ENCODE peak calls at places on chromosomes 12 and 14, in nine cellular contexts. One of them, this sample, is unnamed.

GRCh38 chr14:65704412-65704811 is 291.9 kb downstream of the FUT8 start:
- DNase-seq in tibial nerve: no peak
- DNase-seq in NCI-H748 treated with DMSO at 0.1 percent for 48 hours: no peak
- DNase-seq in esophagus squamous epithelium: no peak
- DNase-seq in amniotic stem cell: no peak
- DNase-seq in neural crest cell: no peak
- DNase-seq in breast epithelium: no peak
- DNase-seq in stimulated activated CD4-positive, alpha-beta T cell treated with anti-CD3 and anti-CD28 coated beads, Interleukin-1b, Interleukin-23, amount 100 ng/mL, for 1 hour: no peak
- DNase-seq in LoVo: no peak
- DNase-seq in this sample: no peak

GRCh38 chr12:25813843-25814242 is 144.6 kb upstream of the RASSF8 start:
- DNase-seq in tibial nerve: no peak
- DNase-seq in NCI-H748 treated with DMSO at 0.1 percent for 48 hours: no peak
- DNase-seq in esophagus squamous epithelium: no peak
- DNase-seq in amniotic stem cell: no peak
- DNase-seq in neural crest cell: no peak
- DNase-seq in breast epithelium: no peak
- DNase-seq in stimulated activated CD4-positive, alpha-beta T cell treated with anti-CD3 and anti-CD28 coated beads, Interleukin-1b, Interleukin-23, amount 100 ng/mL, for 1 hour: no peak
- DNase-seq in LoVo: no peak
- DNase-seq in this sample: no peak

GRCh38 chr12:9872116-9872515 is 3.0 kb upstream of the CLEC2B start:
- DNase-seq in tibial nerve: no peak
- DNase-seq in NCI-H748 treated with DMSO at 0.1 percent for 48 hours: no peak
- DNase-seq in esophagus squamous epithelium: no peak
- DNase-seq in amniotic stem cell: no peak
- DNase-seq in neural crest cell: no peak
- DNase-seq in breast epithelium: no peak
- DNase-seq in stimulated activated CD4-positive, alpha-beta T cell treated with anti-CD3 and anti-CD28 coated beads, Interleukin-1b, Interleukin-23, amount 100 ng/mL, for 1 hour: no peak
- DNase-seq in LoVo: no peak
- DNase-seq in this sample: no peak

GRCh38 chr12:132804426-132804861 is 24.2 kb downstream of the GOLGA3 start:
- DNase-seq in tibial nerve: no peak
- DNase-seq in NCI-H748 treated with DMSO at 0.1 percent for 48 hours: no peak
- DNase-seq in esophagus squamous epithelium: no peak
- DNase-seq in amniotic stem cell: no peak
- DNase-seq in neural crest cell: no peak
- DNase-seq in breast epithelium: no peak
- DNase-seq in stimulated activated CD4-positive, alpha-beta T cell treated with anti-CD3 and anti-CD28 coated beads, Interleukin-1b, Interleukin-23, amount 100 ng/mL, for 1 hour: no peak
- DNase-seq in LoVo: no peak
- DNase-seq in this sample: no peak

GRCh38 chr12:113259499-113259953 is 38.3 kb downstream of the TPCN1 start:
- DNase-seq in tibial nerve: peak
- DNase-seq in NCI-H748 treated with DMSO at 0.1 percent for 48 hours: peak
- DNase-seq in esophagus squamous epithelium: no peak
- DNase-seq in amniotic stem cell: no peak
- DNase-seq in neural crest cell: no peak
- DNase-seq in breast epithelium: peak
- DNase-seq in stimulated activated CD4-positive, alpha-beta T cell treated with anti-CD3 and anti-CD28 coated beads, Interleukin-1b, Interleukin-23, amount 100 ng/mL, for 1 hour: no peak
- DNase-seq in LoVo: no peak
- DNase-seq in this sample: no peak

GRCh38 chr12:52335598-52336262 is 14.5 kb upstream of the KRT83 start:
- DNase-seq in tibial nerve: no peak
- DNase-seq in NCI-H748 treated with DMSO at 0.1 percent for 48 hours: no peak
- DNase-seq in esophagus squamous epithelium: no peak
- DNase-seq in amniotic stem cell: no peak
- DNase-seq in neural crest cell: no peak
- DNase-seq in breast epithelium: no peak
- DNase-seq in stimulated activated CD4-positive, alpha-beta T cell treated with anti-CD3 and anti-CD28 coated beads, Interleukin-1b, Interleukin-23, amount 100 ng/mL, for 1 hour: no peak
- DNase-seq in LoVo: peak
- DNase-seq in this sample: no peak

GRCh38 chr12:109529618-109530300 is 43.5 kb downstream of the MMAB start:
- DNase-seq in tibial nerve: no peak
- DNase-seq in NCI-H748 treated with DMSO at 0.1 percent for 48 hours: no peak
- DNase-seq in esophagus squamous epithelium: no peak
- DNase-seq in amniotic stem cell: no peak
- DNase-seq in neural crest cell: no peak
- DNase-seq in breast epithelium: no peak
- DNase-seq in stimulated activated CD4-positive, alpha-beta T cell treated with anti-CD3 and anti-CD28 coated beads, Interleukin-1b, Interleukin-23, amount 100 ng/mL, for 1 hour: no peak
- DNase-seq in LoVo: no peak
- DNase-seq in this sample: no peak

GRCh38 chr12:43758247-43758727 is 303 bp downstream of the PUS7L start:
- DNase-seq in tibial nerve: no peak
- DNase-seq in NCI-H748 treated with DMSO at 0.1 percent for 48 hours: no peak
- DNase-seq in esophagus squamous epithelium: no peak
- DNase-seq in amniotic stem cell: no peak
- DNase-seq in neural crest cell: peak
- DNase-seq in breast epithelium: peak
- DNase-seq in stimulated activated CD4-positive, alpha-beta T cell treated with anti-CD3 and anti-CD28 coated beads, Interleukin-1b, Interleukin-23, amount 100 ng/mL, for 1 hour: no peak
- DNase-seq in LoVo: peak
- DNase-seq in this sample: no peak

GRCh38 chr12:56836317-56836716 is 73.2 kb downstream of the HSD17B6 start:
- DNase-seq in tibial nerve: no peak
- DNase-seq in NCI-H748 treated with DMSO at 0.1 percent for 48 hours: no peak
- DNase-seq in esophagus squamous epithelium: no peak
- DNase-seq in amniotic stem cell: no peak
- DNase-seq in neural crest cell: no peak
- DNase-seq in breast epithelium: no peak
- DNase-seq in stimulated activated CD4-positive, alpha-beta T cell treated with anti-CD3 and anti-CD28 coated beads, Interleukin-1b, Interleukin-23, amount 100 ng/mL, for 1 hour: no peak
- DNase-seq in LoVo: peak
- DNase-seq in this sample: no peak

GRCh38 chr14:92004062-92004461 is 35.8 kb downstream of the TRIP11 start:
- DNase-seq in tibial nerve: no peak
- DNase-seq in NCI-H748 treated with DMSO at 0.1 percent for 48 hours: no peak
- DNase-seq in esophagus squamous epithelium: no peak
- DNase-seq in amniotic stem cell: no peak
- DNase-seq in neural crest cell: no peak
- DNase-seq in breast epithelium: no peak
- DNase-seq in stimulated activated CD4-positive, alpha-beta T cell treated with anti-CD3 and anti-CD28 coated beads, Interleukin-1b, Interleukin-23, amount 100 ng/mL, for 1 hour: no peak
- DNase-seq in LoVo: no peak
- DNase-seq in this sample: no peak

GRCh38 chr12:25529738-25530137 is 23.3 kb downstream of the LMNTD1 start:
- DNase-seq in tibial nerve: no peak
- DNase-seq in NCI-H748 treated with DMSO at 0.1 percent for 48 hours: no peak
- DNase-seq in esophagus squamous epithelium: no peak
- DNase-seq in amniotic stem cell: no peak
- DNase-seq in neural crest cell: no peak
- DNase-seq in breast epithelium: no peak
- DNase-seq in stimulated activated CD4-positive, alpha-beta T cell treated with anti-CD3 and anti-CD28 coated beads, Interleukin-1b, Interleukin-23, amount 100 ng/mL, for 1 hour: no peak
- DNase-seq in LoVo: no peak
- DNase-seq in this sample: no peak

GRCh38 chr12:3491938-3492867 is 1.2 kb downstream of the PRMT8 start:
- DNase-seq in tibial nerve: no peak
- DNase-seq in NCI-H748 treated with DMSO at 0.1 percent for 48 hours: no peak
- DNase-seq in esophagus squamous epithelium: no peak
- DNase-seq in amniotic stem cell: peak
- DNase-seq in neural crest cell: peak
- DNase-seq in breast epithelium: peak
- DNase-seq in stimulated activated CD4-positive, alpha-beta T cell treated with anti-CD3 and anti-CD28 coated beads, Interleukin-1b, Interleukin-23, amount 100 ng/mL, for 1 hour: peak
- DNase-seq in LoVo: peak
- DNase-seq in this sample: peak

GRCh38 chr12:110689002-110689600 is at the start of gene HVCN1:
- DNase-seq in tibial nerve: peak
- DNase-seq in NCI-H748 treated with DMSO at 0.1 percent for 48 hours: no peak
- DNase-seq in esophagus squamous epithelium: no peak
- DNase-seq in amniotic stem cell: no peak
- DNase-seq in neural crest cell: peak
- DNase-seq in breast epithelium: no peak
- DNase-seq in stimulated activated CD4-positive, alpha-beta T cell treated with anti-CD3 and anti-CD28 coated beads, Interleukin-1b, Interleukin-23, amount 100 ng/mL, for 1 hour: no peak
- DNase-seq in LoVo: no peak
- DNase-seq in this sample: peak

GRCh38 chr14:63388766-63389431 is 70.2 kb upstream of the GPHB5 start:
- DNase-seq in tibial nerve: peak
- DNase-seq in NCI-H748 treated with DMSO at 0.1 percent for 48 hours: peak
- DNase-seq in esophagus squamous epithelium: no peak
- DNase-seq in amniotic stem cell: no peak
- DNase-seq in neural crest cell: peak
- DNase-seq in breast epithelium: no peak
- DNase-seq in stimulated activated CD4-positive, alpha-beta T cell treated with anti-CD3 and anti-CD28 coated beads, Interleukin-1b, Interleukin-23, amount 100 ng/mL, for 1 hour: peak
- DNase-seq in LoVo: peak
- DNase-seq in this sample: no peak

GRCh38 chr12:34390171-34390841 is 368.0 kb downstream of the ALG10 start:
- DNase-seq in tibial nerve: no peak
- DNase-seq in NCI-H748 treated with DMSO at 0.1 percent for 48 hours: no peak
- DNase-seq in esophagus squamous epithelium: no peak
- DNase-seq in amniotic stem cell: no peak
- DNase-seq in neural crest cell: no peak
- DNase-seq in breast epithelium: peak
- DNase-seq in stimulated activated CD4-positive, alpha-beta T cell treated with anti-CD3 and anti-CD28 coated beads, Interleukin-1b, Interleukin-23, amount 100 ng/mL, for 1 hour: no peak
- DNase-seq in LoVo: no peak
- DNase-seq in this sample: no peak

GRCh38 chr14:75518625-75519024 is 3.6 kb upstream of the BATF start:
- DNase-seq in tibial nerve: no peak
- DNase-seq in NCI-H748 treated with DMSO at 0.1 percent for 48 hours: no peak
- DNase-seq in esophagus squamous epithelium: no peak
- DNase-seq in amniotic stem cell: no peak
- DNase-seq in neural crest cell: no peak
- DNase-seq in breast epithelium: no peak
- DNase-seq in stimulated activated CD4-positive, alpha-beta T cell treated with anti-CD3 and anti-CD28 coated beads, Interleukin-1b, Interleukin-23, amount 100 ng/mL, for 1 hour: no peak
- DNase-seq in LoVo: no peak
- DNase-seq in this sample: no peak

GRCh38 chr12:93502802-93503623 is 35.7 kb downstream of the MRPL42 start:
- DNase-seq in tibial nerve: peak
- DNase-seq in NCI-H748 treated with DMSO at 0.1 percent for 48 hours: peak
- DNase-seq in esophagus squamous epithelium: no peak
- DNase-seq in amniotic stem cell: peak
- DNase-seq in neural crest cell: peak
- DNase-seq in breast epithelium: no peak
- DNase-seq in stimulated activated CD4-positive, alpha-beta T cell treated with anti-CD3 and anti-CD28 coated beads, Interleukin-1b, Interleukin-23, amount 100 ng/mL, for 1 hour: peak
- DNase-seq in LoVo: peak
- DNase-seq in this sample: no peak

GRCh38 chr14:66224492-66225178 is 261.5 kb upstream of the CCDC196 start:
- DNase-seq in tibial nerve: no peak
- DNase-seq in NCI-H748 treated with DMSO at 0.1 percent for 48 hours: no peak
- DNase-seq in esophagus squamous epithelium: no peak
- DNase-seq in amniotic stem cell: no peak
- DNase-seq in neural crest cell: no peak
- DNase-seq in breast epithelium: no peak
- DNase-seq in stimulated activated CD4-positive, alpha-beta T cell treated with anti-CD3 and anti-CD28 coated beads, Interleukin-1b, Interleukin-23, amount 100 ng/mL, for 1 hour: no peak
- DNase-seq in LoVo: no peak
- DNase-seq in this sample: no peak

GRCh38 chr14:69772082-69773017 is 5.4 kb downstream of the SRSF5 start:
- DNase-seq in tibial nerve: no peak
- DNase-seq in NCI-H748 treated with DMSO at 0.1 percent for 48 hours: no peak
- DNase-seq in esophagus squamous epithelium: no peak
- DNase-seq in amniotic stem cell: no peak
- DNase-seq in neural crest cell: no peak
- DNase-seq in breast epithelium: no peak
- DNase-seq in stimulated activated CD4-positive, alpha-beta T cell treated with anti-CD3 and anti-CD28 coated beads, Interleukin-1b, Interleukin-23, amount 100 ng/mL, for 1 hour: no peak
- DNase-seq in LoVo: no peak
- DNase-seq in this sample: no peak

GRCh38 chr12:66090157-66090556 is 40.4 kb downstream of the LLPH start:
- DNase-seq in tibial nerve: no peak
- DNase-seq in NCI-H748 treated with DMSO at 0.1 percent for 48 hours: no peak
- DNase-seq in esophagus squamous epithelium: no peak
- DNase-seq in amniotic stem cell: no peak
- DNase-seq in neural crest cell: no peak
- DNase-seq in breast epithelium: no peak
- DNase-seq in stimulated activated CD4-positive, alpha-beta T cell treated with anti-CD3 and anti-CD28 coated beads, Interleukin-1b, Interleukin-23, amount 100 ng/mL, for 1 hour: no peak
- DNase-seq in LoVo: no peak
- DNase-seq in this sample: no peak

This sample was measured in 8988T.